ENCODE peak calls at places on chromosome 2, in nine cellular contexts. I is left ventricle myocardium inferior, Q is spleen, S is A549, C is fibroblast of the aortic adventitia, T is cardiac fibroblast, M is thoracic aorta, R is tibial artery, K is dorsolateral prefrontal cortex. H is an unnamed sample.

GRCh38 chr2:240875228-240876034 is 6.8 kb downstream of the AGXT start:
- DNase-seq in Q (peak; percentile 62), M (no peak), C (no peak), T (no peak), R (no peak), S (no peak), I (no peak), K (peak; percentile 26), H (no peak)

GRCh38 chr2:191155608-191156071 is 4.8 kb upstream of the STAT4 start:
- DNase-seq in R (no peak), T (peak; percentile 75), S (peak; percentile 68), I (no peak), C (peak; percentile 78), M (no peak), Q (no peak), K (no peak), H (peak; percentile 20)

GRCh38 chr2:191333911-191334357 is 88.7 kb downstream of the MYO1B start:
- DNase-seq in K (no peak), C (peak; percentile 90), R (peak; percentile 31), I (no peak), S (no peak), T (peak; percentile 94), Q (no peak), M (peak; percentile 20), H (peak; percentile 19)

GRCh38 chr2:27710640-27711430 is 47.1 kb downstream of the SLC4A1AP start:
- DNase-seq in R (no peak), I (no peak), C (peak; percentile 31), Q (no peak), K (no peak), T (peak; percentile 86), M (no peak), S (peak; percentile 75), H (no peak)

GRCh38 chr2:21642647-21643046 is 518.9 kb downstream of the TDRD15 start:
- DNase-seq in K (no peak), I (no peak), Q (no peak), T (no peak), M (no peak), S (no peak), C (no peak), R (no peak), H (no peak)

GRCh38 chr2:73075477-73076373 is 4.2 kb upstream of the SFXN5 start:
- DNase-seq in Q (peak; percentile 73), C (peak; percentile 76), S (no peak), R (peak; percentile 40), I (peak; percentile 54), M (no peak), T (peak; percentile 47), K (peak; percentile 82), H (no peak)

GRCh38 chr2:198287706-198288105 is 483.3 kb downstream of the PLCL1 start:
- DNase-seq in I (no peak), C (no peak), R (no peak), Q (no peak), S (no peak), T (no peak), M (no peak), K (no peak), H (no peak)

GRCh38 chr2:156116113-156116512 is 216.4 kb downstream of the NR4A2 start:
- DNase-seq in Q (no peak), R (no peak), S (no peak), I (no peak), M (no peak), K (no peak), C (peak; percentile 14), T (no peak), H (no peak)

DNA sequence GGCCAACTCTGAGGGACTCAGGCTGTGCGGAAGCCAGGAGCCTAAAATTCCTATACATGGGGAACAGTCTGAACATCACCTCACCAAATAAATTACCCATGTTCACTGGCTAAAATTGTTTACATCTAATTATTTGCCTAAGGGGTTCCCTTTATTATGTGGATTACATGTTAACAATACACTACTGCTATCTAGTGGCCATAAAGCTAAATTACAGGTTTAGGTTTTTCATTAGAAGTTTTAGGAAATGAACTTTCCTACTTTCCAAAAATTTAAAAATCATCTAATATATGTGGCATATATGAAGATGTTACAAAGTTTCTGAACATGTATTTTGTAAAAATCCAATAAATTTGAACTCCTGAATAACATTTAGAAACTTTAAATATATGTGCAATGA is 40.3 kb downstream of the PLA2R1 start:
- DNase-seq in M (no peak), R (no peak), T (peak; percentile 32), C (no peak), K (no peak), Q (no peak), S (no peak), I (no peak), H (no peak)
- TF ChIP-seq CTCF in M (no peak), R (no peak), T (peak; percentile 29), C (peak; percentile 29), K (no peak), Q (peak; percentile 31), S (peak; percentile 36), I (peak; percentile 19), H (peak; percentile 51)

GRCh38 chr2:60533114-60534033 is 20.1 kb downstream of the BCL11A start:
- DNase-seq in K (no peak), M (no peak), T (peak; percentile 3), I (no peak), C (no peak), Q (no peak), S (no peak), R (no peak), H (no peak)
- H3K4me3 ChIP-seq in K (peak overlapping the region; percentile 10), M (no peak overlapping the region), T (no peak overlapping the region), I (peak overlapping the region; percentile 29), C (no peak overlapping the region), Q (no peak overlapping the region), S (no peak overlapping the region), R (no peak overlapping the region), H (no peak overlapping the region)

DNA sequence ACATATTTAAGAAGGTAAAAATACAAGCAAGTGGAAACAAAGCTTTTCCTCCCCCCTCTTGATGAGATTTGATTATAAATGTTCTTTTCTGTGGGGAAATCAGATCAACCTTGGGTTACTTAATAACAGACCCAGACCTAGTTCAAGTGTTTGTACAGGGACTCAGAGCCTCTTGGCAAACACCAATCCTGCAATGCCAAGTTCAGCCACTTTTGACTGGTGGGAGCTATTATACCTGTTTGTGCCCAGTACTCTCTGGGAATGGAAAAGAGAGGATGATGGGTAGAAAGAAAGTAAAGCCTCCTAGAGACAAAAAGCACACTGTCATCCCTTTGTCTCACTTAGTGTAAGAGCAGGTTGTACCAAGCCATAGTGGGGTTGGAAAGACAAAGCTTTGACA is 63.8 kb upstream of the EPHA4 start:
- DNase-seq in K (no peak), M (no peak), I (no peak), R (no peak), S (peak; percentile 56), C (no peak), Q (no peak), T (no peak), H (no peak)
- TF ChIP-seq CTCF in K (no peak), M (no peak), I (no peak), R (no peak), S (no peak), C (no peak), Q (no peak), T (no peak), H (no peak)

GRCh38 chr2:51859260-51859659 is 827.3 kb upstream of the NRXN1 start:
- DNase-seq in Q (no peak), I (no peak), M (no peak), S (no peak), T (no peak), R (no peak), K (no peak), C (no peak), H (no peak)

GRCh38 chr2:51855683-51856082 is 823.8 kb upstream of the NRXN1 start:
- DNase-seq in K (no peak), S (no peak), M (no peak), C (no peak), Q (no peak), I (no peak), T (no peak), R (no peak), H (no peak)
- H3K4me3 ChIP-seq in K (no peak overlapping the region), S (no peak overlapping the region), M (no peak overlapping the region), C (no peak overlapping the region), Q (no peak overlapping the region), I (no peak overlapping the region), T (no peak overlapping the region), R (no peak overlapping the region), H (no peak overlapping the region)

DNA sequence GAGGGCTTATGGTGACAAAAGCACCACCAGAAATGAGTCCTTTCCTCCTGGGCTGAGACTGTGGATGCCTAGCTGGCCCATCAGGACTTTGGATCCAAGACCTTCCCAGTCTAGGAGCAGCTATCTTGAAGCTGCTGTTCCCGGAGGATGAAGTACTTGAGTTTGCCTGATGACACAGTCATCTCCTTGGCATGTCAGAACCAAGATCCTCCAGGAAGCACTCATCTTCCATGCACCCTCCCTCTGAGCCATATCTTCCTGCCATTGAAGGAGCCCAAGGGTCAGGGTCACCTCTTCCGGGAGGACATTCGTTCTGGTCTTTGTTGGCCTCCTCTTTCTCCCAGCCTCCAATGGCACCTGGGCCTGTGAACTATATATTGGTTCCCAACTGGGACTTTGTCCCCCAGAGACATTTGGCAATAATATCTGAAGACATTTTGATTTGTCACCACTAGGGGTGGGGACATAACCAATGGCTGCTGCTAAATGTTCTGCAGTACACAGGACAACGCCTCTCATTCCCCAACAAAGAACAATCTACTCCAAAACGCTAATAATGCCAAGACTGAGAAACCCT is 4.3 kb upstream of the MYO7B start:
- DNase-seq in T (no peak), I (no peak), K (no peak), R (no peak), S (no peak), Q (no peak), M (no peak), C (no peak), H (no peak)
- TF ChIP-seq CTCF in T (no peak), I (no peak), K (no peak), R (no peak), S (no peak), Q (no peak), M (no peak), C (no peak), H (no peak)